ENCODE peak calls at places on chromosome 19, in five cellular contexts. J is mammary epithelial cell, T is upper lobe of left lung, N is body of pancreas, Q is fibroblast of lung. U is an unnamed sample. For H3K4me1, the result is how much of the 10 kb centered on the place peaks cover.

GRCh38 chr19:10516671-10517286 is 468 bp downstream of the S1PR5 start:
- DNase-seq in J (peak), T (no peak), N (no peak), Q (no peak), U (no peak)

GRCh38 chr19:2970201-2970838 is 7.0 kb upstream of the TLE6 start:
- DNase-seq in J (no peak), T (no peak), N (no peak), Q (peak), U (peak)

GRCh38 chr19:12779162-12779993 is 4.0 kb upstream of the HOOK2 start:
- DNase-seq in J (peak), T (peak), N (peak), Q (peak), U (peak)

GRCh38 chr19:28468701-28469459 is 744.1 kb downstream of the UQCRFS1 start:
- DNase-seq in J (no peak), T (peak), N (peak), Q (no peak), U (no peak)

GRCh38 chr19:48842744-48843162 is 6.5 kb upstream of the HSD17B14 start:
- DNase-seq in J (no peak), T (no peak), N (peak), Q (peak), U (peak)

GRCh38 chr19:44050740-44051653 is 839 bp upstream of the ZNF223 start:
- DNase-seq in J (peak), T (no peak), N (peak), Q (no peak), U (peak)

GRCh38 chr19:18895828-18896341 is at the start of gene CERS1:
- DNase-seq in J (no peak), T (no peak), N (no peak), Q (no peak), U (peak)

GRCh38 chr19:7342143-7342542 is 6.6 kb upstream of the ARHGEF18 start:
- DNase-seq in J (no peak), T (no peak), N (no peak), Q (no peak), U (no peak)

GRCh38 chr19:7257148-7258041 is 36.8 kb downstream of the INSR start:
- DNase-seq in J (peak), T (no peak), N (peak), Q (peak), U (no peak)

GRCh38 chr19:40808497-40808896 is 9.5 kb downstream of the EGLN2 start:
- DNase-seq in J (no peak), T (no peak), N (no peak), Q (no peak), U (no peak)
- H3K4me1 ChIP-seq in J (under half), T (half or more), N (half or more), Q (under half), U (under half)

GRCh38 chr19:1057185-1057857 is 9.6 kb upstream of the ARHGAP45 start:
- DNase-seq in J (peak), T (no peak), N (no peak), Q (peak), U (peak)
- TF ChIP-seq CTCF in J (peak), T (no peak), N (no peak), Q (no peak), U (no peak)

DNA sequence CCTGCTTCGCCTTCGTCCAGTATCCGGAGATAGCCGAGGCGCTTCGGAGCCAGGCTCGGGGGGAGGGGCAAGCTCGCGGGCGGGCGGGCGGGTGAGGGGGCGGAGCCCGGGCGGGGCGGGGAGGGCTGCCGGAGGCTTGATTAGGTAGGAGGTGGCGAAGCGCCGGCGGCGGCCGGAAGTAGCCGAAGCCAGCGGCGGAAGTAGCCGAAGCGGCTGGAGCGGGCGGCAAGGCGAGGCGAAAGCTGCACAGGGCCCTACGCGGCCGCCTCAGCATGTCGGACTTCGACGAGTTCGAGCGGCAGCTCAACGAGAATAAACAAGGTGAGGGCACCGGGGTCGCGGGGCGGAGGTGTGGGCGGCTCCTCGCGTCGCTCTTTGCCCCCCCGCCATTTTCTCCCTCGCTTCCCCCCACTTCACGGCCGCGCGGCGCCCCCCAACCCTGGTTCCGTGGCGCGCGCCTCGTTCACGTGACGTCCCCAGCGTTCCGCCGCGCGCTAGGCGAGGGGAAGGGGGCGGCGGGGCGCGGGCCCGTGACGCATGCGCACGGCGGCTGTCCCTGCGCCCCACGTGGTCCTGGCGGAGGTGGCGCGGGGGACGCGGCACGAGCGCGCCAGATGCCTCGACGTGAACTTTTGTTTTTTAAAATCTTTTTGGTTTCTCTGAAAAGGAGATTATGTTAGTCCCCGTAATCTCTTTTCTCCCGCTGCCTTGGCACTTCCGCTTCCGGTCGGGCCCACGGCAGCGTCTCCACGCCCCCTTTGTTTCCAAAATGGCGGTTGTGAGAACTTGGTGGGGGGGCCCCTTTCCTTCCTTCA is at the start of gene U2AF2:
- DNase-seq in J (peak), T (peak), N (peak), Q (peak), U (peak)
- H3K4me1 ChIP-seq in J (under half), T (half or more), N (under half), Q (under half), U (under half)

DNA sequence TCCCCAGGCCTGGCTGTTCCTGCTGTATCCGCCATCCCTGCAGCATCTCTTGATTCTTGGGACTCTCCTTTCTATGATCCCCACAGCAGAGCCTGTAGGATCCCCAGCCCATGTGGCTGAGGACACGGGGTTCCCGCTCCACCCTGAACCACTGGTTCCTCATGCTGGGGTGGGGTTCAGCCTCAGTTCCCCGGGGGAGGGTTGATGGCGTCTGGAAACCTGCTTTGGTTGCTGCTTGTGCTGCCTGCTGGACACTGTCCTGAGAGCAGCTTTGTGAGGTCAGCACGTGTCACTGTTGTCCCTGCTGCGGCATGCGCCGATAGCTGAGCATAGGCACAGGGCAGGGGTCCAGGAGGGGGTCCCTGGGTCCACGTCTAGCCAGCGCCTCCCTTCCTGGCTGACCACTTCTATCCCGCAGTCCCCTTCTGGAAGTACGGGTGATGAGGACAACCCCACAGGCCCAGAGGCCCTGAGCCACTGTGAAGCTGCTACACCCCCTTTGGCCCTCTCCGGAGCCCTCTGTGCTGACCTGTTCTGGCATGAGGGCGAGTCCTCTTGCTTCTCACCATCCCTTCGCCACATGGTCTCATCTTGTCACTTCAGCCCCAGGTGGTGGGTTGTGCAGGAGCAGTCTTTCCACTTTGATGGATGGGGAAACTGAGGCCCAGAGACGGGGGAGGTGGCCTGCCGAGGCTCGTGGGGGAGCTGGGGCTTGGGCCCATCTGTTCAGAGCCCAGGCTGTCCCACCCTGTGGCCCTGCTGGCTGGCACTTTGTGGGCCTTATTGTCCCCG is 5.5 kb downstream of the EPN1 start:
- DNase-seq in J (no peak), T (no peak), N (no peak), Q (no peak), U (no peak)
- TF ChIP-seq CTCF in J (no peak), T (no peak), N (no peak), Q (no peak), U (no peak)

DNA sequence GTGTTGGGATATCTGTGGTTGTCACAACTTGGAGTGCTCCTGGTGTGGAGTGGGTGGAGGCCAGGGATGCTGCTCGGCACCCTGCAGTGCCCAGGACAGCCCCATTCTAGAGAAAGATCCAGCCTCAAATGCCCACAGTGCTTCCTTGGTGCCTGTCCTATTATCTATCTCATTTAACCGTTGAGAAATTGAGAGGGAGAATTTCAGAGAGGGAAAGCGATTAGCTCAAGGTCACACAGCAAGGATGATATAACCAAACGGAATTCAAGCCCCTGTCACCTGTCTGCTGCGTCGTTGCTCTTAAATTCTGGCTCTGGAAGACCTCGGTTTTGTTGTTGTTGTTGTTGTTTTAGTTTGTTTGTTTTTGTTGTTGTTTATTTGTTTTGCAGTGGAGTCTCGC is 13.5 kb downstream of the ANKRD24 start:
- DNase-seq in J (no peak), T (no peak), N (no peak), Q (no peak), U (no peak)
- H3K4me1 ChIP-seq in J (under half), T (under half), N (under half), Q (under half), U (under half)

DNA sequence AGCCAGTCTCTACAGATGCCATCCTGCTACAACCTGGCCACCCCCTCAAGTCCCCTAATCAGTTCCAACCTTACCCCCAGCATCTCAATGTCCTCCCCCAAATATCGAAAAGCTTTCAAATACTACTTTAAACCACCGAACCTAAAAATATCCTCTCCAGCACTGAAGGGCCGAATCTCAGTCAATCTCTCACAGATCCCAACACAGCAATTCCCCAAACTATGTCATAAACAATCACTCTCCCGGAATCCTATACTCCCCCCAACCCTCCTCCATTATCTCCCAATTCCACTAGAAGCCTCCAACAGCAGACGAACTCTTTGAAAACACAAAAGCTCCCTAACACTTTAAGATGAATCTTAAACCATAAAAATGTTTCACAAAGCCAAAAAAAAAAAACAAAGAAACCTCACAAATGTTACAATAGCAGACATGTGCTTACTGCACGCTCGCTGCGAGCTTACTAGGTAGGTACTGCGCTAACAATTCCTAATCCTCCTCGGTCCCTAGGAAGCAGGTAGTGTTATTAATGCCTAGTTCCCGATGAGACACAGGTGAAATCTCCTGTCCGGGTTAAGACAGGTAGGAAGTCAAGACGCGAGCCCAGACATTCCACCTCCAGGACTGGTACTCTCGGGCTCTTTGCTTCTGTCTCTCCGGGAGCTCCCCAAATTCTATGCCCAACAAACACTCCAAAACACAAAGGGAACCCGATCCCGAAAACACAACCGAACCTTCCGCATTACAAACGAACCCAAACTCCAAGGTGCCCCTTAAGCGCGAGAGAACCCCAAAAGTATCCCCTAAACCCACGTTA is 14.2 kb downstream of the FBXO46 start:
- DNase-seq in J (peak), T (no peak), N (peak), Q (peak), U (peak)
- TF ChIP-seq CTCF in J (no peak), T (no peak), N (no peak), Q (no peak), U (no peak)

GRCh38 chr19:5907216-5907615 is 2.5 kb downstream of the VMAC start:
- DNase-seq in J (no peak), T (no peak), N (no peak), Q (no peak), U (no peak)

GRCh38 chr19:5903054-5903501 is 512 bp downstream of the NDUFA11 start:
- DNase-seq in J (peak), T (no peak), N (no peak), Q (peak), U (peak)

GRCh38 chr19:5903502-5904301 is at the start of gene NDUFA11:
- DNase-seq in J (no peak), T (peak), N (peak), Q (no peak), U (peak)

GRCh38 chr19:5904302-5905071 is at the start of gene VMAC:
- DNase-seq in J (peak), T (peak), N (peak), Q (peak), U (peak)

GRCh38 chr19:5905072-5905778 is 553 bp downstream of the VMAC start:
- DNase-seq in J (no peak), T (no peak), N (no peak), Q (no peak), U (no peak)
- H3K4me1 ChIP-seq in J (under half), T (under half), N (under half), Q (under half), U (under half)

GRCh38 chr19:8430650-8431049 is 14.1 kb upstream of the HNRNPM start:
- DNase-seq in J (no peak), T (peak), N (no peak), Q (no peak), U (no peak)

GRCh38 chr19:8423821-8424223 is 10.7 kb downstream of the MARCHF2 start:
- DNase-seq in J (peak), T (peak), N (peak), Q (peak), U (peak)

GRCh38 chr19:8429826-8430225 is 14.9 kb upstream of the HNRNPM start:
- DNase-seq in J (no peak), T (no peak), N (no peak), Q (no peak), U (no peak)

GRCh38 chr19:8429044-8429443 is 15.7 kb upstream of the HNRNPM start:
- DNase-seq in J (no peak), T (no peak), N (no peak), Q (no peak), U (no peak)

DNA sequence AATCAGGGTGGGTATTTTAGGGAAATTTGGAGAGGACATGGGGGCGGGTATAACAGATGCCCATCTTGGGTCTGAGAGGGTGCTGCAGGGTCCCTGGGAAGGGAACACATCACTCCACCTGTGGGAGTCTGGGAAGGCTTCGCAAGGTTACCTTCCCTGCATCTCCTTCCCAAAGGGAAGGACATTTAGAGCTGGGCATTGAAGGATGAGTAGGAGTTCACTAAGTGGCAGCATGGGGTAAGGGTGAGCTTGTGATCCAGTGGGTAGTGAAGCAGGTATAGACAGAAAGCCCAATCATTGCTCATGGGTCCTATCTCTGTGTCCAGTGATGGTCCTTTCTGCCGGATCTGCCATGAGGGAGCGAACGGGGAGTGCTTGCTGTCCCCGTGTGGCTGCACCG is 13.2 kb downstream of the MARCHF2 start:
- DNase-seq in J (no peak), T (no peak), N (no peak), Q (no peak), U (no peak)
- TF ChIP-seq CTCF in J (no peak), T (no peak), N (no peak), Q (no peak), U (no peak)

GRCh38 chr19:5134683-5135082 is 165.8 kb downstream of the KDM4B start:
- DNase-seq in J (no peak), T (peak), N (no peak), Q (no peak), U (no peak)

GRCh38 chr19:5138606-5139594 is 170.0 kb downstream of the KDM4B start:
- DNase-seq in J (peak), T (peak), N (peak), Q (peak), U (no peak)

GRCh38 chr19:5136060-5136855 is 167.3 kb downstream of the KDM4B start:
- DNase-seq in J (no peak), T (peak), N (no peak), Q (no peak), U (no peak)

GRCh38 chr19:5137571-5138124 is 168.7 kb downstream of the KDM4B start:
- DNase-seq in J (no peak), T (peak), N (peak), Q (no peak), U (peak)

DNA sequence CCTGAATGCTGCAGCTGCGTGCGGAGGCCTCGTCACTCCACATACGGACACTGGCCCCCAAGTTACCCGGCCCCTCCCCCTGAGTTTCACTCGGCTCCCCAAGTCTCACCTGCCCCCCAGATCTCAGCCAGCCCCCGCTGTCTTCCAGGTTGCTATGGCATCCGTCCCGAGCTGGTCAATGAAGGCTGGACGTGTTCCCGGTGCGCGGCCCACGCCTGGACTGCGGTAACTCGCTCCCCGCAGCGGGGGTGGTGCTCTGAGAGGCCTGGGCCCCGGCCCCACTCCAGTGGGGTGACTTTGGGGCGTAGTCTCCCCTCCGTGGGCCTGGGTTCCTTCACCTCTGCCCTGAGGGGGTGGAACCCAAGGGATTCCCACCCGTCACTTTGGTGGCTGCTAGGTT is 168.2 kb downstream of the KDM4B start:
- DNase-seq in J (no peak), T (no peak), N (no peak), Q (no peak), U (no peak)
- H3K4me1 ChIP-seq in J (under half), T (under half), N (under half), Q (under half), U (under half)